ENCODE peak calls at places on chromosomes 7 and 10, in ten cellular contexts. H is naive thymus-derived CD8-positive, alpha-beta T cell; F is endothelial cell; N is HT-29; P is AG09309; O is ELR; T is C1 segment of cervical spinal cord; Z is Right ventricle myocardium inferior; M is COR-L47; A is A549. C is an unnamed sample.

GRCh38 chr10:34723746-34724145 is 91.3 kb downstream of the PARD3 start:
- DNase-seq in H (no peak), F (peak), N (peak), P (peak), O (peak), T (no peak), Z (no peak), M (peak), A (no peak), C (no peak)

GRCh38 chr7:70325509-70326101 is 727.3 kb downstream of the AUTS2 start:
- DNase-seq in H (no peak), F (no peak), N (no peak), P (peak), O (peak), T (no peak), Z (no peak), M (no peak), A (no peak), C (no peak)

GRCh38 chr10:50625663-50626062 is 1.9 kb upstream of the SGMS1 start:
- DNase-seq in H (no peak), F (no peak), N (peak), P (no peak), O (peak), T (no peak), Z (no peak), M (no peak), A (peak), C (no peak)

GRCh38 chr7:148537435-148537834 is 53.1 kb upstream of the C7orf33 start:
- DNase-seq in H (no peak), F (no peak), N (no peak), P (no peak), O (no peak), T (no peak), Z (no peak), M (no peak), A (no peak), C (no peak)

GRCh38 chr10:47240173-47240572 is 59.8 kb upstream of the GDF10 start:
- DNase-seq in H (no peak), F (no peak), N (no peak), P (no peak), O (no peak), T (no peak), Z (no peak), M (no peak), A (no peak), C (no peak)

GRCh38 chr10:98255146-98255877 is 12.7 kb downstream of the LOXL4 start:
- DNase-seq in H (no peak), F (no peak), N (no peak), P (no peak), O (no peak), T (no peak), Z (no peak), M (no peak), A (no peak), C (no peak)

GRCh38 chr10:132972149-132972985 is 30.0 kb upstream of the CFAP46 start:
- DNase-seq in H (no peak), F (no peak), N (no peak), P (no peak), O (no peak), T (no peak), Z (no peak), M (no peak), A (no peak), C (no peak)

GRCh38 chr7:156949541-156950380 is at the start of gene NOM1:
- DNase-seq in H (peak), F (peak), N (peak), P (no peak), O (peak), T (peak), Z (peak), M (peak), A (peak), C (peak)

GRCh38 chr7:102146989-102147388 is 139.7 kb upstream of the SH2B2 start:
- DNase-seq in H (no peak), F (no peak), N (no peak), P (no peak), O (no peak), T (no peak), Z (peak), M (no peak), A (no peak), C (no peak)

GRCh38 chr7:111855161-111855841 is 293.0 kb upstream of the IMMP2L start:
- DNase-seq in H (no peak), F (peak), N (peak), P (peak), O (peak), T (no peak), Z (no peak), M (peak), A (peak), C (no peak)

GRCh38 chr7:42454006-42454405 is 217.0 kb upstream of the GLI3 start:
- DNase-seq in H (no peak), F (no peak), N (no peak), P (no peak), O (no peak), T (no peak), Z (no peak), M (no peak), A (no peak), C (no peak)

GRCh38 chr10:71747808-71748523 is 25.4 kb downstream of the VSIR start:
- DNase-seq in H (no peak), F (peak), N (no peak), P (no peak), O (no peak), T (no peak), Z (peak), M (no peak), A (no peak), C (no peak)

GRCh38 chr10:122044045-122044661 is 55.2 kb downstream of the TACC2 start:
- DNase-seq in H (no peak), F (no peak), N (peak), P (no peak), O (no peak), T (no peak), Z (no peak), M (no peak), A (no peak), C (no peak)

GRCh38 chr10:129963076-129963830 is 821 bp downstream of the EBF3 start:
- DNase-seq in H (no peak), F (peak), N (no peak), P (no peak), O (peak), T (no peak), Z (no peak), M (no peak), A (no peak), C (no peak)

GRCh38 chr7:94245500-94245899 is 149.2 kb upstream of the COL1A2 start:
- DNase-seq in H (no peak), F (no peak), N (no peak), P (no peak), O (no peak), T (no peak), Z (no peak), M (no peak), A (no peak), C (no peak)

GRCh38 chr10:107409517-107409916 is 245.0 kb upstream of the SORCS1 start:
- DNase-seq in H (no peak), F (peak), N (peak), P (no peak), O (peak), T (no peak), Z (no peak), M (no peak), A (no peak), C (no peak)

GRCh38 chr7:32059289-32060045 is 10.7 kb downstream of the PDE1C start:
- DNase-seq in H (no peak), F (no peak), N (no peak), P (peak), O (peak), T (no peak), Z (no peak), M (no peak), A (no peak), C (no peak)

GRCh38 chr7:2008936-2009540 is 223.7 kb downstream of the MAD1L1 start:
- DNase-seq in H (no peak), F (no peak), N (no peak), P (no peak), O (no peak), T (no peak), Z (peak), M (no peak), A (no peak), C (no peak)

GRCh38 chr10:132429281-132430230 is 32.6 kb downstream of the PWWP2B start:
- DNase-seq in H (no peak), F (no peak), N (no peak), P (no peak), O (no peak), T (no peak), Z (peak), M (peak), A (no peak), C (no peak)

GRCh38 chr10:69461327-69462025 is 10.2 kb downstream of the TSPAN15 start:
- DNase-seq in H (no peak), F (no peak), N (no peak), P (no peak), O (no peak), T (no peak), Z (no peak), M (no peak), A (no peak), C (no peak)

GRCh38 chr7:47518827-47519226 is 63.1 kb downstream of the TNS3 start:
- DNase-seq in H (no peak), F (no peak), N (no peak), P (no peak), O (peak), T (no peak), Z (no peak), M (no peak), A (no peak), C (no peak)

GRCh38 chr7:2796358-2797352 is 47.5 kb downstream of the GNA12 start:
- DNase-seq in H (no peak), F (no peak), N (no peak), P (no peak), O (no peak), T (no peak), Z (peak), M (no peak), A (no peak), C (no peak)

GRCh38 chr7:112640682-112641081 is 149.5 kb downstream of the TMEM168 start:
- DNase-seq in H (no peak), F (no peak), N (peak), P (no peak), O (no peak), T (no peak), Z (no peak), M (no peak), A (no peak), C (no peak)

GRCh38 chr7:18570890-18571478 is 75.4 kb downstream of the HDAC9 start:
- DNase-seq in H (no peak), F (no peak), N (peak), P (peak), O (peak), T (no peak), Z (no peak), M (peak), A (peak), C (peak)

GRCh38 chr7:100865971-100866720 is 1.0 kb upstream of the TRIP6 start:
- DNase-seq in H (no peak), F (no peak), N (peak), P (no peak), O (peak), T (peak), Z (peak), M (peak), A (no peak), C (no peak)

GRCh38 chr7:2475678-2476015 is 551 bp downstream of the GRIFIN start:
- DNase-seq in H (no peak), F (no peak), N (no peak), P (no peak), O (no peak), T (no peak), Z (no peak), M (no peak), A (no peak), C (no peak)

GRCh38 chr10:89574348-89574747 is 39.0 kb upstream of the SLC16A12 start:
- DNase-seq in H (no peak), F (no peak), N (no peak), P (no peak), O (no peak), T (no peak), Z (no peak), M (no peak), A (no peak), C (no peak)

GRCh38 chr7:15937571-15937970 is 251.1 kb upstream of the MEOX2 start:
- DNase-seq in H (no peak), F (no peak), N (no peak), P (no peak), O (no peak), T (no peak), Z (no peak), M (no peak), A (no peak), C (no peak)

GRCh38 chr7:142859829-142860228 is 5.0 kb downstream of the EPHB6 start:
- DNase-seq in H (no peak), F (no peak), N (peak), P (no peak), O (peak), T (no peak), Z (no peak), M (no peak), A (no peak), C (no peak)

GRCh38 chr7:17758008-17758407 is 182.3 kb downstream of the SNX13 start:
- DNase-seq in H (no peak), F (no peak), N (no peak), P (no peak), O (no peak), T (no peak), Z (no peak), M (no peak), A (no peak), C (no peak)

GRCh38 chr7:68564741-68565140 is 1033.5 kb upstream of the AUTS2 start:
- DNase-seq in H (no peak), F (no peak), N (no peak), P (no peak), O (no peak), T (no peak), Z (no peak), M (no peak), A (no peak), C (no peak)

GRCh38 chr7:26061340-26062239 is 90.4 kb upstream of the NFE2L3 start:
- DNase-seq in H (peak), F (peak), N (peak), P (no peak), O (peak), T (no peak), Z (no peak), M (peak), A (peak), C (peak)

GRCh38 chr10:8719971-8720370 is 665.5 kb downstream of the GATA3 start:
- DNase-seq in H (no peak), F (no peak), N (no peak), P (no peak), O (no peak), T (no peak), Z (no peak), M (no peak), A (no peak), C (no peak)

GRCh38 chr7:149721084-149721601 is 52.2 kb downstream of the ZNF467 start:
- DNase-seq in H (no peak), F (no peak), N (no peak), P (no peak), O (no peak), T (no peak), Z (no peak), M (no peak), A (no peak), C (no peak)

GRCh38 chr7:1311406-1312097 is 78.9 kb downstream of the UNCX start:
- DNase-seq in H (no peak), F (no peak), N (no peak), P (no peak), O (no peak), T (no peak), Z (peak), M (no peak), A (no peak), C (no peak)

GRCh38 chr7:26444554-26444953 is 152.9 kb downstream of the SNX10 start:
- DNase-seq in H (no peak), F (no peak), N (no peak), P (no peak), O (no peak), T (no peak), Z (no peak), M (no peak), A (no peak), C (no peak)

GRCh38 chr10:95711492-95711891 is 17.8 kb upstream of the TCTN3 start:
- DNase-seq in H (no peak), F (no peak), N (no peak), P (no peak), O (no peak), T (no peak), Z (no peak), M (no peak), A (no peak), C (no peak)

GRCh38 chr10:43140414-43140813 is 2.2 kb downstream of the CSGALNACT2 start:
- DNase-seq in H (peak), F (no peak), N (peak), P (peak), O (peak), T (no peak), Z (no peak), M (no peak), A (peak), C (no peak)

GRCh38 chr10:33484787-33485186 is 150.3 kb upstream of the NRP1 start:
- DNase-seq in H (no peak), F (no peak), N (no peak), P (no peak), O (no peak), T (no peak), Z (no peak), M (no peak), A (no peak), C (no peak)

C was measured in NCI-H2081 treated with DMSO at 0.1 percent for 48 hours.